ENCODE peak calls at places on chromosome 9, in nine cellular contexts. U, B, C, Y, R, W, O, M and H are unnamed samples. For H3K9me3, the result is how much of the 10 kb centered on the place peaks cover.

GRCh38 chr9:91727316-91727861 is 222.6 kb downstream of the ROR2 start:
- DNase-seq in U (no peak), B (no peak), C (no peak), Y (peak), R (peak), W (peak), O (no peak), M (no peak), H (no peak)

GRCh38 chr9:73911814-73912213 is 585.3 kb upstream of the RORB start:
- DNase-seq in U (no peak), B (no peak), C (no peak), Y (no peak), R (no peak), W (no peak), O (no peak), M (no peak), H (no peak)

GRCh38 chr9:89865981-89866380 is 261.2 kb downstream of the GADD45G start:
- DNase-seq in U (no peak), B (no peak), C (no peak), Y (no peak), R (no peak), W (no peak), O (no peak), M (no peak), H (no peak)

GRCh38 chr9:126397056-126397455 is 70.4 kb downstream of the MVB12B start:
- DNase-seq in U (no peak), B (peak), C (peak), Y (no peak), R (peak), W (no peak), O (no peak), M (peak), H (peak)

GRCh38 chr9:21813575-21814473 is 11.4 kb downstream of the MTAP start:
- DNase-seq in U (peak), B (peak), C (no peak), Y (peak), R (peak), W (peak), O (peak), M (peak), H (peak)

GRCh38 chr9:36576866-36577265 is 4.2 kb downstream of the MELK start:
- DNase-seq in U (no peak), B (no peak), C (no peak), Y (no peak), R (no peak), W (no peak), O (no peak), M (no peak), H (no peak)

GRCh38 chr9:85522459-85523092 is 219.2 kb downstream of the AGTPBP1 start:
- DNase-seq in U (peak), B (no peak), C (peak), Y (peak), R (peak), W (no peak), O (peak), M (no peak), H (no peak)

GRCh38 chr9:87594218-87594617 is 96.6 kb downstream of the DAPK1 start:
- DNase-seq in U (no peak), B (no peak), C (no peak), Y (no peak), R (no peak), W (no peak), O (no peak), M (no peak), H (no peak)

GRCh38 chr9:133342570-133342969 is 5.4 kb downstream of the MED22 start:
- DNase-seq in U (no peak), B (no peak), C (no peak), Y (peak), R (no peak), W (no peak), O (no peak), M (no peak), H (no peak)

DNA sequence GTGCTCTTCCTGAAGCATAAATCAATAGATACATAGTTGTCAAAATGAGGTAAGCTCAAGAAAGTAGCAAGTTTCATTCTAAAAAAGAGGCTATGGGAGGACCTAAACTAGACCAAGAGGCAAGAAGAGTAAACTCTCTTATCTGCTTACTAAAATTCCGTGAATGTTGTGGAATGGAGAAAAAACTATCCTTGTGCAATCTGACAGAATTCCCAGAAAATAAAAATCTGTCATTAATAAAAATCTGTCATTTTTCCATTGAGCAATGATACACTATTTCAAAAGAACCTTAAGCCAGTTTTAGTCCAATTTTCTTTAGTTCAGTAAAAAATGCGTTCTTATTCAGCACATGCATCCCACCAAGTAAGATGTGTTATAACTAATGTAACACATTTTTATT is 15.9 kb upstream of the FANCC start:
- DNase-seq in U (no peak), B (no peak), C (no peak), Y (no peak), R (no peak), W (no peak), O (no peak), M (no peak), H (no peak)
- H3K9me3 ChIP-seq in U (under half), B (under half), C (under half), Y (under half), R (under half), W (under half), O (under half), M (under half), H (under half)

DNA sequence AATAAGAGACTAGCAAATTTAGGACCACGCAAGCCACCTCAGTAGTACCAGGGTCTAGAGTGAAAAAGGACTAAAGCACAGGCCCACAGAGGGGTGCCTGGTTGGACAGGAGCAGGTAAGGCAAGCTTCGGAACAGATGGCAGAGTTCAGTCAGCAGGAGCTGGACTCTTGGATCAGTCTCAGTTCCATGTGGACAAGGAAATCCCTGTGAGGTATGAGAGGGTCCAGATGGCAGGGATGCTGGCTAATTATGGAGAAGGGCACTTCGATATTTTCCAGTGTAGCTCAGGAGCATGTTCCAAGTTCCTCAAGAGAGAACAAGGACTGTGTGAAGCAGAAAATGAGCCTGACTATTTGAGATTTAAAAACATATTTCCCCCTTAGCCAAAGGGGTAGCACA is 4.4 kb upstream of the ANP32B start:
- DNase-seq in U (no peak), B (no peak), C (no peak), Y (no peak), R (no peak), W (no peak), O (no peak), M (no peak), H (no peak)
- H3K9me3 ChIP-seq in U (under half), B (under half), C (under half), Y (under half), R (under half), W (under half), O (under half), M (under half), H (under half)

DNA sequence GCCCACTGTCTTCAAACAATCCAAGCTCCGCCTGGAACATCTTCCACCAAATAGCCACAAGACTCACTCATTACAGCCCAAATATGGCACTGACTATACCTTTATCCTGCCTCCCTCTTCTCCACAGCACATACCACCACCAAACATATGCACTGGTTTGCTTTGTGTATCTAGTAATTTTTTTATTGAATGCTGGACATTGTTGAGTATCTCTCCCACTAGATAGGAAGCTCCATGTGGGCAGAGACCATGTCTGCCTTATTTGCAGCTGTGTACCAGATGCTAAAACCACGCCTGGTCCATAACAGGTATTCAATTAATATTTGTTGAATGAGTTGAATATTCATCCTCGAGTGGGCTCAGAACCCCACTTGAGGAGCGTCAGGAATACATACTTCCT is 67.2 kb upstream of the FUBP3 start:
- DNase-seq in U (no peak), B (no peak), C (no peak), Y (no peak), R (no peak), W (no peak), O (no peak), M (no peak), H (no peak)
- H3K9me3 ChIP-seq in U (under half), B (under half), C (under half), Y (under half), R (under half), W (under half), O (under half), M (under half), H (under half)

GRCh38 chr9:110573305-110573704 is 6.2 kb downstream of the SVEP1 start:
- DNase-seq in U (no peak), B (no peak), C (no peak), Y (no peak), R (no peak), W (no peak), O (no peak), M (no peak), H (no peak)

GRCh38 chr9:110575169-110575568 is 4.4 kb downstream of the SVEP1 start:
- DNase-seq in U (no peak), B (no peak), C (no peak), Y (no peak), R (no peak), W (no peak), O (no peak), M (no peak), H (no peak)

GRCh38 chr9:110578575-110578895 is 1.0 kb downstream of the SVEP1 start:
- DNase-seq in U (no peak), B (no peak), C (no peak), Y (no peak), R (peak), W (no peak), O (no peak), M (no peak), H (no peak)

GRCh38 chr9:110578896-110579752 is at the start of gene SVEP1:
- DNase-seq in U (peak), B (no peak), C (no peak), Y (peak), R (peak), W (no peak), O (peak), M (no peak), H (no peak)

GRCh38 chr9:110575952-110576351 is 3.6 kb downstream of the SVEP1 start:
- DNase-seq in U (no peak), B (no peak), C (no peak), Y (no peak), R (no peak), W (no peak), O (no peak), M (no peak), H (no peak)
- H3K9me3 ChIP-seq in U (under half), B (under half), C (under half), Y (under half), R (under half), W (under half), O (under half), M (under half), H (under half)

DNA sequence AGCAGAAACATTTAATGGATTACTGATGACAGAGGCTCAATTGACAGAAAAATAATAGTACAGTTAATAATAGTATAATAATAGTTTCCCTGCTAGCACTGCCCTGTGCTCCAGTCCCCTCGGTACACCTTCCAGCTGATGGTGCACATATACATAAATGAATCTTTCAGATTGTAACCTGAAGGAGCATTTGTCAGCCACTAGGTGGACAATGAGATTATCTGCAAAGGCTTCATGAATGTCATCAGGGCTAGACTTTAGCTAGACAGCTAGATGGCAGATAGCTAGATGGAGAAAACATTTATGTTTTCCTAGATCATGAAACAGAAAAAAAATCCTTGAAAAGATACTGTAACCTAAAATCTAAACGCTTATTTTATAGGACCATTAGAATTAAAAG is 304.4 kb upstream of the SMC2 start:
- DNase-seq in U (no peak), B (no peak), C (no peak), Y (no peak), R (peak), W (peak), O (no peak), M (no peak), H (no peak)
- H3K9me3 ChIP-seq in U (under half), B (under half), C (under half), Y (under half), R (under half), W (under half), O (under half), M (under half), H (under half)

GRCh38 chr9:137974746-137975526 is 97.4 kb downstream of the CACNA1B start:
- DNase-seq in U (no peak), B (no peak), C (no peak), Y (no peak), R (no peak), W (no peak), O (no peak), M (no peak), H (no peak)

GRCh38 chr9:137975527-137975913 is 97.9 kb downstream of the CACNA1B start:
- DNase-seq in U (no peak), B (no peak), C (no peak), Y (no peak), R (no peak), W (no peak), O (no peak), M (no peak), H (no peak)

GRCh38 chr9:137972355-137972987 is 94.9 kb downstream of the CACNA1B start:
- DNase-seq in U (no peak), B (no peak), C (no peak), Y (no peak), R (no peak), W (no peak), O (no peak), M (peak), H (no peak)

GRCh38 chr9:137972988-137973470 is 95.4 kb downstream of the CACNA1B start:
- DNase-seq in U (no peak), B (no peak), C (no peak), Y (no peak), R (no peak), W (no peak), O (no peak), M (no peak), H (no peak)

GRCh38 chr9:137973829-137974416 is 96.3 kb downstream of the CACNA1B start:
- DNase-seq in U (no peak), B (no peak), C (no peak), Y (no peak), R (no peak), W (no peak), O (no peak), M (no peak), H (no peak)
- H3K9me3 ChIP-seq in U (under half), B (under half), C (under half), Y (under half), R (under half), W (under half), O (under half), M (under half), H (under half)

GRCh38 chr9:135910197-135910596 is 2.9 kb upstream of the CAMSAP1 start:
- DNase-seq in U (no peak), B (no peak), C (no peak), Y (no peak), R (no peak), W (no peak), O (no peak), M (no peak), H (no peak)
- H3K9me3 ChIP-seq in U (under half), B (under half), C (under half), Y (under half), R (under half), W (under half), O (under half), M (under half), H (under half)

DNA sequence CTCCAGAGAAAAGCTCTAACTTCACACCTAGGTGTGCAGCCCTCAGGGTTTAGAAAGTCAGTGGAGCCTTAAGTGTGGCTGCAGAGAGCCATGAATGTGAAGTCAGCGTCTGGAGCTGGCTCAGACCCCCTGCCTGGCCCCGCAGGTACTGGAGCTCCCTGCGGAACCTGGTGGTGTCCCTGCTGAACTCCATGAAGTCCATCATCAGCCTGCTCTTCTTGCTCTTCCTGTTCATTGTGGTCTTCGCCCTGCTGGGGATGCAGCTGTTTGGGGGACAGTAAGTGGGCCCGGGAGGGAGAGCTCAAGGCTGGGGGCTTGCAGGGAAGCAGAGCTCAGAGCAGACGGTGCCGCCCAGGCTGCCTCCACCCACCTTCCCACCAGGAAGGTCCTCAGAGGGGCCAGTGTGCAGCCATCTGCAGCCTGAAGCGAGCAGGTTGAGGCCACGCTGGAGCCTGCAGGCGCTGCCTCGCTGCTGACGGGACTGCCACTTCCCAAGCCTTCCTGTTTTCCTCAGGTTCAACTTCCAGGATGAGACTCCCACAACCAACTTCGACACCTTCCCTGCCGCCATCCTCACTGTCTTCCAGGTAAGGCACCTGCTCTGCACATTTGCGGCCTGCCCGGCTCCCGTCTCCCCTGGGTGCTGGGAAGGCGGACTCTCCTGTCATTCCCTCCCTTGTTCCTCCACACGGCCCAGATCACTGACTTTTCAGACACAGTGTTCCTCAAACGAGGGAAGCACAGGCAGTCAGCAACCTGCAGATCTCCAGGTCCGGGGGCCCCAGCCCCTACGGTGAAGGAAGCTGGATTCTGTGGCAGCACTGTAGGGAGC is 108.9 kb downstream of the CACNA1B start:
- DNase-seq in U (no peak), B (no peak), C (no peak), Y (no peak), R (no peak), W (no peak), O (no peak), M (no peak), H (no peak)
- H3K9me3 ChIP-seq in U (under half), B (under half), C (under half), Y (under half), R (under half), W (under half), O (under half), M (under half), H (under half)

GRCh38 chr9:12141422-12141821 is 551.8 kb upstream of the TYRP1 start:
- DNase-seq in U (no peak), B (no peak), C (no peak), Y (no peak), R (no peak), W (no peak), O (no peak), M (no peak), H (no peak)
- H3K9me3 ChIP-seq in U (under half), B (under half), C (under half), Y (under half), R (under half), W (under half), O (under half), M (under half), H (under half)